ENCODE peak calls at places on chromosomes 3 and 15, in nine cellular contexts. T is GM13977, N is foreskin fibroblast, F is Calu3, W is type B pancreatic cell, C is B cell, B is psoas muscle, U is endothelial cell of umbilical vein, Y is brain microvascular endothelial cell. O is an unnamed sample.

GRCh38 chr3:123769360-123769743 is 114.8 kb downstream of the MYLK start:
- DNase-seq in T (no peak), N (no peak), F (no peak), W (no peak), C (no peak), B (no peak), U (no peak), Y (no peak), O (no peak)

GRCh38 chr15:76930831-76931396 is 635 bp upstream of the RCN2 start:
- DNase-seq in T (no peak), N (no peak), F (no peak), W (no peak), C (no peak), B (no peak), U (no peak), Y (no peak), O (no peak)

GRCh38 chr15:54102704-54103103 is 124.5 kb downstream of the UNC13C start:
- DNase-seq in T (no peak), N (no peak), F (no peak), W (no peak), C (no peak), B (no peak), U (no peak), Y (no peak), O (no peak)

GRCh38 chr3:139830817-139831216 is 104.2 kb upstream of the CLSTN2 start:
- DNase-seq in T (no peak), N (no peak), F (no peak), W (no peak), C (no peak), B (peak; percentile 73), U (no peak), Y (no peak), O (no peak)

GRCh38 chr15:30929064-30929669 is 25.5 kb downstream of the FAN1 start:
- DNase-seq in T (no peak), N (no peak), F (no peak), W (no peak), C (no peak), B (no peak), U (no peak), Y (no peak), O (no peak)

GRCh38 chr3:106176734-106177133 is 307.9 kb upstream of the CBLB start:
- DNase-seq in T (peak; percentile 29), N (peak; percentile 5), F (no peak), W (no peak), C (peak; percentile 27), B (no peak), U (peak; percentile 5), Y (no peak), O (no peak)

GRCh38 chr15:54029076-54029475 is 50.8 kb downstream of the UNC13C start:
- DNase-seq in T (no peak), N (no peak), F (no peak), W (no peak), C (no peak), B (no peak), U (no peak), Y (no peak), O (peak; percentile 8)

GRCh38 chr3:134065252-134065651 is 35.5 kb upstream of the SLCO2A1 start:
- DNase-seq in T (no peak), N (no peak), F (no peak), W (peak; percentile 27), C (no peak), B (no peak), U (no peak), Y (no peak), O (no peak)

GRCh38 chr3:9915252-9916141 is 1.4 kb upstream of the IL17RC start:
- DNase-seq in T (peak; percentile 50), N (peak; percentile 88), F (no peak), W (peak; percentile 81), C (peak; percentile 43), B (peak; percentile 85), U (peak; percentile 50), Y (peak; percentile 18), O (no peak)

GRCh38 chr3:194504146-194504545 is 17.3 kb upstream of the ATP13A3 start:
- DNase-seq in T (no peak), N (no peak), F (no peak), W (no peak), C (no peak), B (no peak), U (no peak), Y (no peak), O (no peak)

GRCh38 chr3:58019343-58019742 is 11.1 kb downstream of the FLNB start:
- DNase-seq in T (no peak), N (no peak), F (no peak), W (no peak), C (no peak), B (no peak), U (no peak), Y (no peak), O (no peak)

GRCh38 chr15:40787344-40787841 is 17.6 kb downstream of the C15orf62 start:
- DNase-seq in T (no peak), N (peak; percentile 64), F (peak; percentile 82), W (no peak), C (no peak), B (peak; percentile 47), U (peak; percentile 71), Y (peak; percentile 49), O (peak; percentile 98)

GRCh38 chr15:68620721-68621528 is 42.1 kb downstream of the CORO2B start:
- DNase-seq in T (no peak), N (peak; percentile 99), F (no peak), W (no peak), C (no peak), B (peak; percentile 95), U (no peak), Y (peak; percentile 96), O (peak; percentile 19)

GRCh38 chr15:57500979-57501576 is 90.6 kb upstream of the MYZAP start:
- DNase-seq in T (no peak), N (peak; percentile 69), F (no peak), W (no peak), C (no peak), B (no peak), U (peak; percentile 57), Y (peak; percentile 62), O (peak; percentile 29)

GRCh38 chr15:97501291-97501690 is 459.2 kb upstream of the ARRDC4 start:
- DNase-seq in T (no peak), N (no peak), F (no peak), W (no peak), C (no peak), B (no peak), U (no peak), Y (no peak), O (no peak)

GRCh38 chr3:63960048-63960711 is 48.0 kb upstream of the SCAANT1 start:
- DNase-seq in T (no peak), N (peak; percentile 88), F (peak; percentile 27), W (no peak), C (peak; percentile 6), B (peak; percentile 61), U (peak; percentile 86), Y (peak; percentile 62), O (peak; percentile 78)

GRCh38 chr15:60370804-60371700 is 26.7 kb downstream of the ANXA2 start:
- DNase-seq in T (no peak), N (peak; percentile 98), F (peak; percentile 87), W (no peak), C (no peak), B (peak; percentile 77), U (peak; percentile 99), Y (peak; percentile 98), O (peak; percentile 99)

GRCh38 chr15:48868549-48868948 is 9.4 kb upstream of the EID1 start:
- DNase-seq in T (no peak), N (peak; percentile 84), F (no peak), W (no peak), C (no peak), B (no peak), U (peak; percentile 35), Y (peak; percentile 56), O (peak; percentile 78)

GRCh38 chr3:72134989-72135451 is 350.1 kb upstream of the PROK2 start:
- DNase-seq in T (peak; percentile 55), N (no peak), F (no peak), W (no peak), C (peak; percentile 61), B (no peak), U (no peak), Y (no peak), O (no peak)

DNA sequence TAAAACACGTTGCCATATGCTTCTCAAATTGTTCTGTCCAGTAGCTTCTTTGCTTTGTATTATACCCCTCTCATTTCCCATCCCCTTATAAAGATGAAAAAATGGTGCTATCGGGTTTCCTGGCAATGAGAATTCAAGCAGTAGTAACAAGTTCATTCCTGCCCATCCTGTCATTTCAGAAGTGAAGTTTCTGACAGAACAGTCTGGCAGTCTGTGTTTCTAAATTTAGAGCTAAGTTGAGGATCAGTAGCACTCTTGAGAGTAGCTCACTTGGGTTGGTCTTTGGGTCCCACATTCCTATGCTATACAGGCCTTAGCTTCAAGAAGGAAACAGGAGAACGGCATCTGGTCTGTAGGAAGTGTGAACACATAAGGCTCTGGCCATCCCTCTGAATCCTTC is 134.6 kb downstream of the GHSR start:
- DNase-seq in T (no peak), N (no peak), F (no peak), W (no peak), C (no peak), B (no peak), U (no peak), Y (no peak), O (no peak)
- TF ChIP-seq CTCF in T (no peak), N (no peak), F (no peak), W (no peak), C (no peak), B (no peak), U (no peak), Y (no peak), O (no peak)

GRCh38 chr15:79025201-79025600 is 65.4 kb downstream of the RASGRF1 start:
- DNase-seq in T (peak; percentile 43), N (no peak), F (peak; percentile 36), W (no peak), C (peak; percentile 72), B (no peak), U (no peak), Y (no peak), O (no peak)
- TF ChIP-seq CTCF in T (peak; percentile 49), N (no peak), F (no peak), W (peak; percentile 38), C (peak; percentile 57), B (no peak), U (no peak), Y (peak; percentile 32), O (no peak)

GRCh38 chr3:169515132-169515531 is 148.4 kb downstream of the MECOM start:
- DNase-seq in T (no peak), N (no peak), F (no peak), W (no peak), C (no peak), B (no peak), U (no peak), Y (no peak), O (no peak)
- TF ChIP-seq CTCF in T (no peak), N (no peak), F (no peak), W (no peak), C (no peak), B (no peak), U (no peak), Y (no peak), O (no peak)

DNA sequence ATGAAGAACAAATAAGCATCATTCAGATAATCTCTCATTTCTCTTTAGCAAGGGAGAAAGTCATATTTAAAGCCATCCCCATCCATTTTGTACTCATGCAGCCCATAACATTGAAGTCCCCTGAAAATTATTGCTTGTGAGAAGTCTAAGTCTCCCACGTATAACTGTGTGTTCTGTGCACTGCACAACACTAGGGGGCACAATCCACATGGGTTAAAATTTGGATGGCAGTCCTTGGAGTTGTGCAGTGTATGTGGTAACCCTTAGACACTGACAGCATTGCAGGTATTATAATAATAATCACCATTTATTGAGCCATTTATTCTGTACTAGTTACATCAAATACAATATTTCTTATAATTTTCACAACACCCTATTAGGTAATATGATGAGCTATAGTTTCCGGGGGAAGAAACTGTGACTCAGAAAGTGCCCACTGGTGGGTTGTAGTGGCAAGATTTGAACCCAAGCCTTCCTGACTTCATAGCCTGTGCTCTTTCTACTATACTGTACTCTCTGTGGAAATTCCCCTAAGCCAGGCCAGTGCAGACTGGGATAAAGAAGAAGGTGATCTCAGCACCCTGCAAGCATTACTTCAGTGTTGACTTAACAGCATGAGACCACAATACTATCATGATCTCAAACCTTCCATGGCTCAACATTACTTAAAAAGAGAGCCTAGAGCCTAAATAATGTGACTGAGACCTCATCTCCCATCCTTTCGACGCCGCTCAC is 15.7 kb downstream of the KCNAB1 start:
- DNase-seq in T (no peak), N (no peak), F (peak; percentile 19), W (no peak), C (no peak), B (no peak), U (peak; percentile 13), Y (no peak), O (peak; percentile 26)
- TF ChIP-seq CTCF in T (no peak), N (no peak), F (peak; percentile 33), W (peak; percentile 61), C (no peak), B (no peak), U (peak; percentile 12), Y (peak; percentile 32), O (peak; percentile 14)

O was measured in MCF 10A.